ENCODE peak calls at places on chromosomes 6 and 20, in ten cellular contexts. P, O, I, Z, F, R, Q, L, M and J are unnamed samples.

GRCh38 chr6:41358503-41358902 is 23.1 kb downstream of the NCR2 start:
- DNase-seq in P (no peak), O (no peak), I (no peak), Z (no peak), F (no peak), R (no peak), Q (no peak), L (no peak), M (no peak), J (no peak)

GRCh38 chr6:160534050-160534696 is 129.9 kb downstream of the LPA start:
- DNase-seq in P (peak; percentile 42), O (peak; percentile 40), I (peak; percentile 49), Z (peak; percentile 66), F (no peak), R (peak; percentile 25), Q (peak; percentile 76), L (peak; percentile 48), M (peak; percentile 54), J (peak; percentile 35)

GRCh38 chr6:55694148-55694547 is 115.2 kb upstream of the HMGCLL1 start:
- DNase-seq in P (no peak), O (no peak), I (no peak), Z (peak; percentile 63), F (no peak), R (peak; percentile 56), Q (peak; percentile 91), L (no peak), M (peak; percentile 39), J (peak; percentile 24)

GRCh38 chr6:74731204-74731603 is 474.6 kb downstream of the COL12A1 start:
- DNase-seq in P (no peak), O (no peak), I (no peak), Z (no peak), F (no peak), R (peak; percentile 59), Q (peak; percentile 70), L (no peak), M (peak; percentile 39), J (no peak)

GRCh38 chr20:62537649-62538292 is 62.0 kb upstream of the GATA5 start:
- DNase-seq in P (no peak), O (no peak), I (no peak), Z (no peak), F (no peak), R (no peak), Q (no peak), L (no peak), M (no peak), J (no peak)

GRCh38 chr6:170129691-170130171 is 161.1 kb downstream of the DLL1 start:
- DNase-seq in P (peak; percentile 21), O (no peak), I (no peak), Z (no peak), F (peak; percentile 55), R (peak; percentile 42), Q (no peak), L (no peak), M (peak; percentile 29), J (no peak)

GRCh38 chr6:147570681-147571080 is 62.2 kb downstream of the SAMD5 start:
- DNase-seq in P (no peak), O (no peak), I (no peak), Z (no peak), F (no peak), R (no peak), Q (no peak), L (no peak), M (no peak), J (peak; percentile 2)

GRCh38 chr6:32163559-32164258 is 686 bp upstream of the EGFL8 start:
- DNase-seq in P (no peak), O (no peak), I (no peak), Z (no peak), F (no peak), R (no peak), Q (no peak), L (no peak), M (no peak), J (no peak)

GRCh38 chr20:2285618-2286017 is 10.2 kb upstream of the TGM3 start:
- DNase-seq in P (no peak), O (no peak), I (no peak), Z (no peak), F (no peak), R (no peak), Q (no peak), L (no peak), M (no peak), J (no peak)

GRCh38 chr20:62103508-62104233 is 18.6 kb upstream of the LSM14B start:
- DNase-seq in P (no peak), O (no peak), I (no peak), Z (no peak), F (no peak), R (no peak), Q (no peak), L (no peak), M (no peak), J (no peak)

GRCh38 chr6:50722829-50723562 is 9.7 kb downstream of the TFAP2D start:
- DNase-seq in P (no peak), O (no peak), I (no peak), Z (no peak), F (no peak), R (no peak), Q (no peak), L (no peak), M (no peak), J (no peak)

GRCh38 chr20:59598625-59599310 is 5.6 kb upstream of the PHACTR3 start:
- DNase-seq in P (no peak), O (no peak), I (no peak), Z (peak; percentile 32), F (no peak), R (peak; percentile 8), Q (peak; percentile 42), L (peak; percentile 23), M (peak; percentile 43), J (peak; percentile 13)

GRCh38 chr20:6651016-6651415 is 116.5 kb upstream of the BMP2 start:
- DNase-seq in P (no peak), O (no peak), I (no peak), Z (no peak), F (peak; percentile 66), R (peak; percentile 98), Q (no peak), L (no peak), M (peak; percentile 75), J (no peak)

DNA sequence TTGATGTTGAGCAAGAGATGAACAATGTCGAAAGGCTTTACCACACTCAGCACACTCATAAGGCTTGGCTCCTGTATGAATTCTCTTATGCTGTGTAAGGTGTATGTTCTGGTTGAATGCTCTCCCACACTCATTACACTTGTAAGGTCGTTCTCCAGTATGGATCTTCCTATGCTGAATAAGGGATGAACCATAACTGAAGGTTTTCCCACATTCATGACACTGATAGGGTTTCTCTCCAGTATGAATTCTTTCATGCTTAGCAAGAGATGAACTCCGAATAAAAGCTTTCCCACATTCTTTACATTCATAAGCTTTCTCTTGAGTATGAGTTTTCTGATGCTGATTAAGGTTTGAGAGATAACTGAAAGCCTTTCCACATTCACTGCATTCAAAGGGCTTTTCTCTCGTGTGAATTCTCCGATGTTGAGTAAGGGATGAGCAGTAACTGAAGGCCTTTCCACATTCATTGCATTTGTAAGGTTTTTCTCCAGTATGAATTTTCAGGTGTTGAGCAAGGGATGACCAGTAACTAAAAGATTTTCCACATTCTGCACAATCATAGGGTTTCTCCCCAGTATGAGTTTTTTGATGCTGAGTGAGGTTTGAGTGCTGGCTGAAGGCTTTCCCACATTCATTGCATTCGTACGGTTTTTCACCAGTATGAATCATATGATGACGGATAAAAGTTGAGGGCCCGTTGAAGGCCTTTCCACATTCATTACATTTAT is 21.1 kb downstream of the ZNF184 start:
- DNase-seq in P (no peak), O (no peak), I (no peak), Z (no peak), F (no peak), R (no peak), Q (no peak), L (no peak), M (no peak), J (no peak)
- H3K9me3 ChIP-seq in P (peaks cover 33% of the 10 kb centered on the region), O (no peaks in the 10 kb centered on the region), I (peaks cover 21% of the 10 kb centered on the region), Z (peaks cover 50% of the 10 kb centered on the region), F (peaks cover 34% of the 10 kb centered on the region), R (peaks cover 75% of the 10 kb centered on the region), Q (peaks cover 98% of the 10 kb centered on the region), L (peaks cover 99% of the 10 kb centered on the region), M (peaks cover 10% of the 10 kb centered on the region), J (peaks cover 30% of the 10 kb centered on the region)

DNA sequence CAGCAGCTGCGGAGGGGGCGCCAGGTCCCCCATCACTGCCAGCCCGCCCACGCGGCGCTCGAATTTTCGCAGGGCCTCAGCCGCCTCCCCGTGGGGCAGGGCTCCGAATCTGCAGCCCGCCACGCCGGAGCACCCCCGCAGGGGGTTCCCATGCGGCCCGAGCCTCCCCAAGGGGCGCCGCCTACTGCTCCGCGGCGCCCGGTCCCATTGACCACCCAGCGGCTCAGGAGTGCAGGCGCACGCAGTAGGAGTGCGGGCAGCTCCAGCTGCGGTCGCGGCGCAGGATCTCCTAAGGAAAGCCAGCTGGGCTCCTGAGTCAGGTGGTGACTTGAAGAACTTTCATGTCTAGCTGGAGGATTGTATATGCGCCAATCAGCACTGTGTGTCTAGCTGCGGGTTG is 155.3 kb upstream of the RREB1 start:
- DNase-seq in P (no peak), O (no peak), I (no peak), Z (no peak), F (no peak), R (no peak), Q (no peak), L (no peak), M (no peak), J (no peak)
- H3K4me3 ChIP-seq in P (no peak overlapping the region), O (no peak overlapping the region), I (no peak overlapping the region), Z (no peak overlapping the region), F (no peak overlapping the region), R (no peak overlapping the region), Q (no peak overlapping the region), L (no peak overlapping the region), M (no peak overlapping the region), J (no peak overlapping the region)

GRCh38 chr6:25170640-25171039 is 108.5 kb upstream of the CARMIL1 start:
- DNase-seq in P (no peak), O (no peak), I (no peak), Z (no peak), F (no peak), R (no peak), Q (no peak), L (no peak), M (no peak), J (no peak)

GRCh38 chr6:25168637-25169036 is 110.5 kb upstream of the CARMIL1 start:
- DNase-seq in P (no peak), O (no peak), I (no peak), Z (no peak), F (no peak), R (no peak), Q (no peak), L (no peak), M (no peak), J (no peak)

GRCh38 chr6:25166955-25167753 is 112.0 kb upstream of the CARMIL1 start:
- DNase-seq in P (no peak), O (no peak), I (no peak), Z (no peak), F (no peak), R (no peak), Q (no peak), L (no peak), M (no peak), J (no peak)

GRCh38 chr6:25171301-25171700 is 107.9 kb upstream of the CARMIL1 start:
- DNase-seq in P (no peak), O (no peak), I (no peak), Z (no peak), F (no peak), R (peak; percentile 11), Q (no peak), L (no peak), M (no peak), J (no peak)

GRCh38 chr6:25169551-25170335 is 109.4 kb upstream of the CARMIL1 start:
- DNase-seq in P (no peak), O (no peak), I (no peak), Z (no peak), F (no peak), R (no peak), Q (no peak), L (no peak), M (peak; percentile 56), J (no peak)
- H3K4me1 ChIP-seq in P (peaks cover 9% of the 10 kb centered on the region), O (no peaks in the 10 kb centered on the region), I (no peaks in the 10 kb centered on the region), Z (no peaks in the 10 kb centered on the region), F (no peaks in the 10 kb centered on the region), R (peaks cover 30% of the 10 kb centered on the region), Q (peaks cover 55% of the 10 kb centered on the region), L (no peaks in the 10 kb centered on the region), M (peaks cover 56% of the 10 kb centered on the region), J (no peaks in the 10 kb centered on the region)

GRCh38 chr6:164897523-164898094 is 411.8 kb downstream of the C6orf118 start:
- DNase-seq in P (no peak), O (no peak), I (no peak), Z (no peak), F (no peak), R (no peak), Q (no peak), L (no peak), M (peak; percentile 21), J (peak; percentile 20)
- H3K9me3 ChIP-seq in P (no peaks in the 10 kb centered on the region), O (no peaks in the 10 kb centered on the region), I (no peaks in the 10 kb centered on the region), Z (no peaks in the 10 kb centered on the region), F (no peaks in the 10 kb centered on the region), R (peaks cover 15% of the 10 kb centered on the region), Q (no peaks in the 10 kb centered on the region), L (no peaks in the 10 kb centered on the region), M (no peaks in the 10 kb centered on the region), J (no peaks in the 10 kb centered on the region)